ENCODE peak calls at places on chromosomes 1 and 21, in five cellular contexts. A is ovary; G is CD4-positive, CD25-positive, alpha-beta regulatory T cell; E is CD8-positive, alpha-beta T cell; H is AG04450. O is an unnamed sample.

GRCh38 chr21:33265664-33266049 is 510 bp upstream of the IL10RB start:
- DNase-seq in A (no peak), G (peak; percentile 48), E (no peak), H (no peak), O (peak; percentile 46)

GRCh38 chr1:9281907-9282306 is 10.8 kb upstream of the SPSB1 start:
- DNase-seq in A (no peak), G (no peak), E (no peak), H (no peak), O (no peak)

GRCh38 chr1:74423476-74423875 is 88.9 kb downstream of the LRRC53 start:
- DNase-seq in A (no peak), G (no peak), E (no peak), H (peak; percentile 38), O (no peak)

GRCh38 chr1:6614953-6615785 is 1.6 kb downstream of the PHF13 start:
- DNase-seq in A (peak; percentile 54), G (no peak), E (no peak), H (no peak), O (no peak)

GRCh38 chr1:67429011-67429527 is 1.1 kb downstream of the SERBP1 start:
- DNase-seq in A (no peak), G (peak; percentile 49), E (peak; percentile 40), H (no peak), O (peak; percentile 31)

GRCh38 chr1:34549199-34549598 is 205.6 kb upstream of the GJB5 start:
- DNase-seq in A (no peak), G (no peak), E (no peak), H (no peak), O (no peak)

GRCh38 chr1:91798241-91798648 is 87.7 kb downstream of the TGFBR3 start:
- DNase-seq in A (no peak), G (no peak), E (no peak), H (no peak), O (no peak)

GRCh38 chr1:94582578-94582977 is 41.0 kb upstream of the F3 start:
- DNase-seq in A (no peak), G (no peak), E (no peak), H (no peak), O (no peak)

GRCh38 chr1:10236405-10237156 is 26.2 kb downstream of the KIF1B start:
- DNase-seq in A (no peak), G (no peak), E (no peak), H (no peak), O (no peak)

GRCh38 chr1:231327617-231328016 is 10.0 kb downstream of the EXOC8 start:
- DNase-seq in A (no peak), G (no peak), E (no peak), H (no peak), O (no peak)

GRCh38 chr21:16468191-16468590 is 738.4 kb downstream of the USP25 start:
- DNase-seq in A (no peak), G (no peak), E (no peak), H (no peak), O (no peak)

GRCh38 chr1:237861944-237862343 is 28.8 kb downstream of the ZP4 start:
- DNase-seq in A (no peak), G (no peak), E (no peak), H (no peak), O (no peak)

GRCh38 chr1:178442925-178443324 is 53.8 kb downstream of the CLEC20A start:
- DNase-seq in A (no peak), G (no peak), E (no peak), H (no peak), O (no peak)

GRCh38 chr1:61323681-61324328 is 241.4 kb downstream of the NFIA start:
- DNase-seq in A (no peak), G (no peak), E (no peak), H (no peak), O (no peak)

GRCh38 chr1:42117214-42117613 is 36.0 kb upstream of the GUCA2B start:
- DNase-seq in A (no peak), G (no peak), E (no peak), H (no peak), O (no peak)
- H3K27me3 ChIP-seq in A (no peaks in the 10 kb centered on the region), G (peaks cover 11% of the 10 kb centered on the region), E (peaks cover 3% of the 10 kb centered on the region), H (peaks cover 4% of the 10 kb centered on the region), O (no peaks in the 10 kb centered on the region)

GRCh38 chr1:173388352-173388751 is 88.8 kb upstream of the PRDX6 start:
- DNase-seq in A (no peak), G (no peak), E (no peak), H (no peak), O (no peak)
- H3K27ac ChIP-seq in A (no peak overlapping the region), G (no peak overlapping the region), E (no peak overlapping the region), H (no peak overlapping the region), O (no peak overlapping the region)

DNA sequence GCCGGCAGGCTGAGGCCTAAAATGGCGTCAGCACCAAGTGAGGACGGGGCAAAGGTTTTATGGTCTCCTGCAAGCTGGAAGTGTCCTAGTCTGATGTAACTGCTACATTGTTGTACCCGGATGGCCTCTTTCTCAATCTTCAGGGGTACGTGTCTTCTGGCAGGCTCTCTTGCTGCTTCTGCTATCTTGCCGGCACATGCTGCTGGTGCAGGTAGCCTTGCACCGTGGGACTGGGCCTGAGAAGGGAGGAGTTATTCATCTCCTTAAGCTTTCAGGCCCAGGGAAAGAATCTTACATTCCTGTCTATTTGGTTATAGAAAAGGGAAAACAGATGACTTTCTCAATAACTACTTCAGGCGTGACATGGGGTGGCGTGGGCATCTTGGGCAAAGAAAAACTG is 72.2 kb downstream of the ZNF678 start:
- DNase-seq in A (no peak), G (no peak), E (no peak), H (no peak), O (no peak)
- H3K9me3 ChIP-seq in A (no peaks in the 10 kb centered on the region), G (peaks cover 100% of the 10 kb centered on the region), E (peaks cover 42% of the 10 kb centered on the region), H (peaks cover 70% of the 10 kb centered on the region), O (peaks cover 95% of the 10 kb centered on the region)

GRCh38 chr1:43304287-43304615 is 3.5 kb downstream of the TIE1 start:
- DNase-seq in A (no peak), G (no peak), E (no peak), H (no peak), O (no peak)
- H3K27me3 ChIP-seq in A (no peaks in the 10 kb centered on the region), G (no peaks in the 10 kb centered on the region), E (no peaks in the 10 kb centered on the region), H (peaks cover 3% of the 10 kb centered on the region), O (no peaks in the 10 kb centered on the region)